ENCODE peak calls at places on chromosome 14, in four cellular contexts. K, O, U and E are unnamed samples.

GRCh38 chr14:93941293-93941910 is 14.3 kb downstream of the FAM181A start:
- DNase-seq in K (no peak), O (no peak), U (no peak), E (no peak)

GRCh38 chr14:56482306-56482705 is 97.3 kb upstream of the TMEM260 start:
- DNase-seq in K (no peak), O (no peak), U (no peak), E (no peak)

GRCh38 chr14:39435241-39435640 is 3.0 kb upstream of the FBXO33 start:
- DNase-seq in K (no peak), O (no peak), U (no peak), E (no peak)

GRCh38 chr14:57317248-57317833 is 48.6 kb downstream of the AP5M1 start:
- DNase-seq in K (peak; percentile 25), O (peak; percentile 27), U (peak; percentile 74), E (peak; percentile 66)

GRCh38 chr14:100076630-100077029 is 11.4 kb downstream of the EVL start:
- DNase-seq in K (peak; percentile 40), O (peak; percentile 76), U (peak; percentile 82), E (peak; percentile 80)

GRCh38 chr14:22547309-22547947 is 41.6 kb downstream of the DAD1 start:
- DNase-seq in K (no peak), O (no peak), U (no peak), E (peak; percentile 82)

GRCh38 chr14:58118097-58118496 is 33.9 kb downstream of the ARMH4 start:
- DNase-seq in K (no peak), O (no peak), U (no peak), E (no peak)

GRCh38 chr14:105059917-105060565 is 5.2 kb downstream of the GPR132 start:
- DNase-seq in K (no peak), O (no peak), U (no peak), E (no peak)

GRCh38 chr14:79842270-79842669 is 369.0 kb downstream of the DIO2 start:
- DNase-seq in K (no peak), O (peak; percentile 40), U (peak; percentile 65), E (peak; percentile 60)

GRCh38 chr14:41604793-41605534 is 1.7 kb upstream of the LRFN5 start:
- DNase-seq in K (peak; percentile 43), O (peak; percentile 35), U (peak; percentile 77), E (no peak)

GRCh38 chr14:94048676-94049624 is 22.8 kb downstream of the OTUB2 start:
- DNase-seq in K (no peak), O (no peak), U (peak; percentile 57), E (peak; percentile 56)

GRCh38 chr14:39467889-39468524 is 35.8 kb upstream of the FBXO33 start:
- DNase-seq in K (no peak), O (no peak), U (no peak), E (no peak)

GRCh38 chr14:32826404-32827082 is 112.1 kb upstream of the NPAS3 start:
- DNase-seq in K (no peak), O (no peak), U (no peak), E (no peak)

GRCh38 chr14:72907327-72907826 is 13.5 kb upstream of the DPF3 start:
- DNase-seq in K (no peak), O (no peak), U (no peak), E (no peak)

GRCh38 chr14:106879241-106879640 is 1352.9 kb downstream of the TMEM121 start:
- DNase-seq in K (peak; percentile 19), O (no peak), U (no peak), E (no peak)

GRCh38 chr14:55581011-55581806 is 1.2 kb downstream of the KTN1 start:
- DNase-seq in K (peak; percentile 40), O (peak; percentile 40), U (peak; percentile 77), E (peak; percentile 28)

GRCh38 chr14:95156153-95156764 is 1.1 kb downstream of the DICER1 start:
- DNase-seq in K (no peak), O (no peak), U (no peak), E (no peak)

GRCh38 chr14:26180221-26180620 is 417.6 kb downstream of the NOVA1 start:
- DNase-seq in K (no peak), O (no peak), U (no peak), E (no peak)

GRCh38 chr14:99936738-99937474 is 128.3 kb upstream of the EVL start:
- DNase-seq in K (no peak), O (no peak), U (no peak), E (no peak)

GRCh38 chr14:23672200-23672599 is 36.0 kb downstream of the DHRS2 start:
- DNase-seq in K (no peak), O (no peak), U (no peak), E (no peak)

GRCh38 chr14:104632781-104633180 is 28.2 kb upstream of the TMEM179 start:
- DNase-seq in K (no peak), O (no peak), U (peak; percentile 40), E (no peak)

GRCh38 chr14:61701946-61702345 is 6.6 kb downstream of the HIF1A start:
- DNase-seq in K (no peak), O (no peak), U (no peak), E (no peak)

GRCh38 chr14:93937519-93937918 is 10.4 kb downstream of the FAM181A start:
- DNase-seq in K (no peak), O (peak; percentile 52), U (no peak), E (no peak)

GRCh38 chr14:33127531-33127930 is 188.9 kb downstream of the NPAS3 start:
- DNase-seq in K (no peak), O (no peak), U (no peak), E (no peak)

GRCh38 chr14:103626150-103626850 is 2.7 kb upstream of the KLC1 start:
- DNase-seq in K (no peak), O (no peak), U (no peak), E (no peak)

GRCh38 chr14:81062816-81063215 is 107.4 kb downstream of the TSHR start:
- DNase-seq in K (no peak), O (no peak), U (no peak), E (no peak)

GRCh38 chr14:72552236-72552635 is 341.7 kb downstream of the DPF3 start:
- DNase-seq in K (no peak), O (no peak), U (peak; percentile 19), E (no peak)

GRCh38 chr14:61992139-61992538 is 229.9 kb downstream of the SNAPC1 start:
- DNase-seq in K (no peak), O (no peak), U (no peak), E (no peak)

DNA sequence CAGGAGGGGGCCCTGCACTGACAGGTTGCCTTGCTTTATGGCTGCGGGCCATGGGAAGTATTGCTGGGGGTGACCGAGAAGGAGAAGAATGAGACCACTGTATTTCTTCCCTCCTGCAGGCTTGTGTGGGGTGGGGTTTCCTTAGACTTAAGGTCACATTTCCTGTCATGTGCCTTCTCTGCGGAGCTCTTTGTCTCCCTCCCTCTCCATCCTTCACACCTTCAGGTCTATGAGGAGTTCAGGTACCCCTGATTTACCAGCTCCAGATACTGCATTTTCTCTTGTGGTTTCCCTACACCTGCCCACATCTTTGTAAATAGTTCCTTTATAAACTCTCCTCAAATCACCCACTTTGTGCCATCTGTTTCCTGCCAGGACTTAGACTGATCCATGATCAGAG is 3.6 kb downstream of the FNTB start:
- DNase-seq in K (no peak), O (no peak), U (no peak), E (no peak)
- H3K4me1 ChIP-seq in K (peaks cover 25% of the 10 kb centered on the region), O (peaks cover 15% of the 10 kb centered on the region), U (no peaks in the 10 kb centered on the region), E (peaks cover 10% of the 10 kb centered on the region)

DNA sequence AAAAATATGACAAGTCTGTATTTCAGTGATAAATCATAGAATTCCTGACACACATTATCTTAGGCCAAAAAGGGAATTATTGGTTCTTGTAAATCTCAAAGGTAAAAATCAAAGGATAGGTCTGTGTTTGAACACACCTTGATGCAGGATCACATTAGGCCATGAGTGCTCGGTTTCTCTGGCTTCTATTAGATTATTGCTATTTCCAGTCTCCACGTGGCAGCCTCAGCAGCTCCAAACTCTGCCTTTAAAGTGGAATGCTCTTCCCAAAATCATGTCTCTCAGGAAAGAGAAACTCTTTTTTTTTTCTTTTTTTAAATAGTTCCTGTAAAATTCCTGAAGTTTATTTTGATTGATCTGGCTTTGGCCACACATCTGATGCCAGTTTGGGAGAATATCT is 105.6 kb upstream of the FRMD6 start:
- DNase-seq in K (no peak), O (no peak), U (no peak), E (no peak)
- H3K4me1 ChIP-seq in K (peaks cover 7% of the 10 kb centered on the region), O (peaks cover 15% of the 10 kb centered on the region), U (no peaks in the 10 kb centered on the region), E (no peaks in the 10 kb centered on the region)

GRCh38 chr14:77843155-77843554 is 43.2 kb downstream of the ADCK1 start:
- DNase-seq in K (no peak), O (no peak), U (no peak), E (no peak)
- H3K4me1 ChIP-seq in K (no peaks in the 10 kb centered on the region), O (no peaks in the 10 kb centered on the region), U (no peaks in the 10 kb centered on the region), E (no peaks in the 10 kb centered on the region)

GRCh38 chr14:71538288-71538687 is 393.9 kb upstream of the RGS6 start:
- DNase-seq in K (no peak), O (no peak), U (no peak), E (no peak)

GRCh38 chr14:71539660-71540285 is 392.5 kb upstream of the RGS6 start:
- DNase-seq in K (no peak), O (no peak), U (no peak), E (no peak)

GRCh38 chr14:71538949-71539659 is 393.1 kb upstream of the RGS6 start:
- DNase-seq in K (no peak), O (no peak), U (no peak), E (no peak)

GRCh38 chr14:71541973-71542730 is 390.1 kb upstream of the RGS6 start:
- DNase-seq in K (no peak), O (no peak), U (no peak), E (no peak)

DNA sequence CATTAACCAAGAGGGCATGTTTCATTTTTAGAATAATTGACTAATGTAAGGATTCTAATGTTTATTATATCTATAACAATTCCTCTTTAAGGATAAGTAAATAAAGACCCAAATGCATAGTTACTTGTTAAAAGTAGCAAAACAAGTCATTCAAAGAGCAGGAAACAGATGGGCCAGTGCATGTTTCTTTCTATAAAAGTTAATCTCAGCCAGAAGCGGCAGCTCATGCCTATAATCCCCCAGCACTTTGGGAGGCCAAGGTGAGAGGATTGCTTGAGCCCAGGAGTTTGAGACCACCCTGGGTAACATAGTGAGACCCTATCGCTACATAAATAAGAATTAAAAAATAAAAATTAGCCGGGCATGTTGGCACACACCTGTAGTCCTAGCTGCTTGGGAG is 391.0 kb upstream of the RGS6 start:
- DNase-seq in K (no peak), O (no peak), U (no peak), E (no peak)
- H3K4me1 ChIP-seq in K (peaks cover 47% of the 10 kb centered on the region), O (no peaks in the 10 kb centered on the region), U (no peaks in the 10 kb centered on the region), E (peaks cover 32% of the 10 kb centered on the region)

DNA sequence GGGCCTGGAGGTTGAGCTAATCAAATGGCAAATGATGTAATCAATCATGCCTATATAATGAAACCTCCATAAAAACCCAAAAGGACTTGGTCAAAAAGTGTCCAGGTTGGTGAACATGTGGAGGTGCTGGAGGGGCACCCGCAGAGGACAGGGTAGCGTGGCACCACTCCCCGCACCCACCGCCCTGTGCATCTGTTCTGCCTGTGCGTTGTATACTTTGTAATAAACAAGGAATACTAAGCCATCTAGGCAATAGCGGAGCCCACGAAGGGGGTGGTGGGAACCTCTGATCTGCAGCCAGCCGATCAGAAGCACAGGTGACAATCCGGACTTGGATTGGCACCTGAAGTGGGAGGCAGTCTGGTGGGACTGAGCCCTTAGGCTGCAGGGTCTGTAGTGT is 75.8 kb upstream of the GPR68 start:
- DNase-seq in K (no peak), O (no peak), U (no peak), E (no peak)
- H3K4me1 ChIP-seq in K (peaks cover 71% of the 10 kb centered on the region), O (no peaks in the 10 kb centered on the region), U (no peaks in the 10 kb centered on the region), E (no peaks in the 10 kb centered on the region)

GRCh38 chr14:87380054-87380453 is 612.9 kb downstream of the GALC start:
- DNase-seq in K (no peak), O (no peak), U (no peak), E (no peak)
- H3K4me1 ChIP-seq in K (no peaks in the 10 kb centered on the region), O (no peaks in the 10 kb centered on the region), U (no peaks in the 10 kb centered on the region), E (no peaks in the 10 kb centered on the region)